ENCODE peak calls at places on chromosomes 5 and 9, in four cellular contexts. One of them, this sample, is unnamed. For H3K36me3, the result is how much of the 10 kb centered on the place peaks cover.

GRCh38 chr9:135851748-135852147 is 55.6 kb downstream of the CAMSAP1 start:
- DNase-seq in upper lobe of left lung: no peak
- DNase-seq in HCT116: no peak
- DNase-seq in lower lobe of right lung: no peak
- DNase-seq in this sample: no peak

GRCh38 chr5:40622463-40623252 is 57.1 kb upstream of the PTGER4 start:
- DNase-seq in HCT116: no peak
- DNase-seq in upper lobe of left lung: no peak
- DNase-seq in lower lobe of right lung: no peak
- DNase-seq in this sample: no peak

GRCh38 chr9:93905473-93906133 is 49.6 kb downstream of the BARX1 start:
- DNase-seq in upper lobe of left lung: no peak
- DNase-seq in lower lobe of right lung: no peak
- DNase-seq in HCT116: no peak
- DNase-seq in this sample: no peak

GRCh38 chr5:38086777-38087176 is 171.6 kb upstream of the EGFLAM start:
- DNase-seq in lower lobe of right lung: no peak
- DNase-seq in HCT116: no peak
- DNase-seq in upper lobe of left lung: no peak
- DNase-seq in this sample: no peak

GRCh38 chr5:103295871-103296270 is 37.3 kb downstream of the MACIR start:
- DNase-seq in lower lobe of right lung: no peak
- DNase-seq in HCT116: no peak
- DNase-seq in upper lobe of left lung: no peak
- DNase-seq in this sample: no peak

GRCh38 chr9:117957267-117957666 is 253.1 kb downstream of the TLR4 start:
- DNase-seq in upper lobe of left lung: peak
- DNase-seq in lower lobe of right lung: peak
- DNase-seq in HCT116: no peak
- DNase-seq in this sample: no peak

GRCh38 chr5:7857918-7858632 is 7.1 kb upstream of the CFAP90 start:
- DNase-seq in upper lobe of left lung: no peak
- DNase-seq in HCT116: no peak
- DNase-seq in lower lobe of right lung: no peak
- DNase-seq in this sample: no peak

GRCh38 chr9:97475079-97475478 is 26.4 kb upstream of the TMOD1 start:
- DNase-seq in upper lobe of left lung: no peak
- DNase-seq in HCT116: no peak
- DNase-seq in lower lobe of right lung: no peak
- DNase-seq in this sample: no peak

GRCh38 chr5:112390327-112390726 is 28.8 kb downstream of the EPB41L4A start:
- DNase-seq in HCT116: no peak
- DNase-seq in lower lobe of right lung: peak
- DNase-seq in upper lobe of left lung: peak
- DNase-seq in this sample: peak

GRCh38 chr9:137638680-137639079 is 19.9 kb downstream of the EHMT1 start:
- DNase-seq in lower lobe of right lung: no peak
- DNase-seq in HCT116: no peak
- DNase-seq in upper lobe of left lung: no peak
- DNase-seq in this sample: no peak

GRCh38 chr5:126368239-126368812 is 54.9 kb upstream of the GRAMD2B start:
- DNase-seq in upper lobe of left lung: no peak
- DNase-seq in HCT116: no peak
- DNase-seq in lower lobe of right lung: no peak
- DNase-seq in this sample: no peak

GRCh38 chr5:147763791-147764525 is 18.6 kb downstream of the JAKMIP2 start:
- DNase-seq in upper lobe of left lung: no peak
- DNase-seq in lower lobe of right lung: no peak
- DNase-seq in HCT116: no peak
- DNase-seq in this sample: no peak

GRCh38 chr5:31798168-31798567 is 159.2 kb downstream of the PDZD2 start:
- DNase-seq in lower lobe of right lung: no peak
- DNase-seq in upper lobe of left lung: no peak
- DNase-seq in HCT116: no peak
- DNase-seq in this sample: no peak

GRCh38 chr5:1005904-1006655 is 2.5 kb upstream of the NKD2 start:
- DNase-seq in upper lobe of left lung: no peak
- DNase-seq in HCT116: no peak
- DNase-seq in lower lobe of right lung: peak
- DNase-seq in this sample: peak

GRCh38 chr9:121975801-121976277 is 117.3 kb downstream of the TTLL11 start:
- DNase-seq in lower lobe of right lung: no peak
- DNase-seq in upper lobe of left lung: peak
- DNase-seq in HCT116: peak
- DNase-seq in this sample: no peak

GRCh38 chr5:39014544-39014943 is 59.7 kb downstream of the RICTOR start:
- DNase-seq in upper lobe of left lung: no peak
- DNase-seq in HCT116: no peak
- DNase-seq in lower lobe of right lung: no peak
- DNase-seq in this sample: no peak

GRCh38 chr5:109161914-109162683 is 247.7 kb downstream of the PJA2 start:
- DNase-seq in upper lobe of left lung: no peak
- DNase-seq in lower lobe of right lung: no peak
- DNase-seq in HCT116: no peak
- DNase-seq in this sample: no peak

GRCh38 chr5:98309785-98310566 is 463.5 kb upstream of the RGMB start:
- DNase-seq in lower lobe of right lung: no peak
- DNase-seq in HCT116: peak
- DNase-seq in upper lobe of left lung: no peak
- DNase-seq in this sample: no peak

GRCh38 chr5:132072508-132072907 is 1.1 kb upstream of the CSF2 start:
- DNase-seq in lower lobe of right lung: peak
- DNase-seq in upper lobe of left lung: peak
- DNase-seq in HCT116: no peak
- DNase-seq in this sample: no peak

GRCh38 chr5:132074772-132075718 is 1.5 kb downstream of the CSF2 start:
- DNase-seq in upper lobe of left lung: peak
- DNase-seq in HCT116: peak
- DNase-seq in lower lobe of right lung: peak
- DNase-seq in this sample: no peak

GRCh38 chr5:132074091-132074771 is 642 bp downstream of the CSF2 start:
- DNase-seq in lower lobe of right lung: peak
- DNase-seq in upper lobe of left lung: peak
- DNase-seq in HCT116: no peak
- DNase-seq in this sample: no peak

GRCh38 chr5:132072070-132072469 is 1.5 kb upstream of the CSF2 start:
- DNase-seq in HCT116: no peak
- DNase-seq in upper lobe of left lung: no peak
- DNase-seq in lower lobe of right lung: no peak
- DNase-seq in this sample: no peak

GRCh38 chr5:132073231-132074013 is at the start of gene CSF2:
- DNase-seq in upper lobe of left lung: peak
- DNase-seq in HCT116: no peak
- DNase-seq in lower lobe of right lung: no peak
- DNase-seq in this sample: no peak
- H3K36me3 ChIP-seq in upper lobe of left lung: under half
- H3K36me3 ChIP-seq in HCT116: under half
- H3K36me3 ChIP-seq in lower lobe of right lung: under half
- H3K36me3 ChIP-seq in this sample: under half

GRCh38 chr5:74056789-74057164 is 430.8 kb downstream of the ARHGEF28 start:
- DNase-seq in lower lobe of right lung: no peak
- DNase-seq in upper lobe of left lung: peak
- DNase-seq in HCT116: no peak
- DNase-seq in this sample: no peak
- H3K36me3 ChIP-seq in lower lobe of right lung: under half
- H3K36me3 ChIP-seq in upper lobe of left lung: under half
- H3K36me3 ChIP-seq in HCT116: under half
- H3K36me3 ChIP-seq in this sample: under half

GRCh38 chr9:112144807-112145206 is 30.3 kb downstream of the SUSD1 start:
- DNase-seq in lower lobe of right lung: no peak
- DNase-seq in HCT116: no peak
- DNase-seq in upper lobe of left lung: no peak
- DNase-seq in this sample: no peak

GRCh38 chr9:112145886-112146285 is 29.2 kb downstream of the SUSD1 start:
- DNase-seq in upper lobe of left lung: no peak
- DNase-seq in lower lobe of right lung: no peak
- DNase-seq in HCT116: no peak
- DNase-seq in this sample: no peak

DNA sequence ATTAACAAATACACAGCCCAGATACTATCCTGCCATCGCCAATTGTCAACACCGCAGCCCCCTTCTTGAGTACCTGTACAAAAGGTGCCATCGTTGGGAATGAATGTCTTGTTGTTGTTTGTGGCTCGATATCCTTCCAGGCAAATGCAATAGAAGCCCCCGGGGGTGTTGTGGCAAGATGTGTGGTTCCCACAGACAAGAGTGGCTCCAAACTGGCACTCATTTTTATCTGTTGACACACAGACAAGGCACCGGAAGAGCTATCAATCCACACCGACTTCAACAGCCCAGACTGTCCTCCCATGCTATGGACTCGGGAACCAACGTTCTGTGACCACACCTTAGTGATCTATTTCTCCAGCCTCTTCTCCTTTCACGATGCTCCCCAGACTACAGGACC is 25.9 kb downstream of the SUSD1 start:
- DNase-seq in HCT116: no peak
- DNase-seq in upper lobe of left lung: no peak
- DNase-seq in lower lobe of right lung: no peak
- DNase-seq in this sample: no peak
- H3K36me3 ChIP-seq in HCT116: under half
- H3K36me3 ChIP-seq in upper lobe of left lung: under half
- H3K36me3 ChIP-seq in lower lobe of right lung: under half
- H3K36me3 ChIP-seq in this sample: under half

GRCh38 chr5:90554358-90555006 is 4.1 kb upstream of the ADGRV1 start:
- DNase-seq in HCT116: no peak
- DNase-seq in upper lobe of left lung: no peak
- DNase-seq in lower lobe of right lung: no peak
- DNase-seq in this sample: no peak
- H3K36me3 ChIP-seq in HCT116: under half
- H3K36me3 ChIP-seq in upper lobe of left lung: under half
- H3K36me3 ChIP-seq in lower lobe of right lung: under half
- H3K36me3 ChIP-seq in this sample: under half

DNA sequence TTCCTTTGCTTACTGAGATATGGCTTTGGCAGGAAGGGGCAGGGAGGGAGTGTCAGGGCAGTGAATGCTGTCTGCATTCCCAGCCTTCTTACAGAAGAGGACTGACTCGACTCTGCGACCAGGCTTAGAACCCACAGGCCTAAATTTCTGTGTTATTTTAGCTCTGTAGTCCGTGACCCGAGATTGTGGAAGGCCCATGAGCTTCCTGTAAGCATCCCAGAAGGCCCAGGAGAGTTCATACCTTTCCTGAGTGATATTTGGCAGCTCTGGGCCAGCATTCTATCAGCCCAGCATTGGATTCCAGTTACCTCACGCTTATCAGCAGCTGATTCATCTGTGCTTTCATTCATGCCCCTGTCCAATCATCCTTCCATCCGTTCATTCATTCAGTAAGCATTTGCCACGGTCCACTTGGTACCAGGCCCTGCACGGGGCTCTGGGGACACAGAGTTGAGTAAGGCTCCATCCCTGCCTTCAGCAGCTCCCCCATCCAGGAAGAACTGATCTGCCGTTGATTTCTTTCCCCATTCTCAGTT is 28.2 kb upstream of the RPL26L1 start:
- DNase-seq in HCT116: no peak
- DNase-seq in upper lobe of left lung: no peak
- DNase-seq in lower lobe of right lung: no peak
- DNase-seq in this sample: peak
- H3K36me3 ChIP-seq in HCT116: under half
- H3K36me3 ChIP-seq in upper lobe of left lung: under half
- H3K36me3 ChIP-seq in lower lobe of right lung: half or more
- H3K36me3 ChIP-seq in this sample: under half